ENCODE peak calls at places on chromosomes 12 and 14, in four cellular contexts. G is A549, K is thyroid gland, Y is stomach. X is an unnamed sample. For H3K4me1, the result is how much of the 10 kb centered on the place peaks cover.

GRCh38 chr14:77882098-77882497 is 82.2 kb downstream of the ADCK1 start:
- DNase-seq in Y (no peak), G (no peak), K (peak), X (peak)

GRCh38 chr12:64673490-64674169 is 63.3 kb downstream of the RASSF3 start:
- DNase-seq in K (no peak), Y (no peak), G (no peak), X (no peak)

GRCh38 chr12:128069359-128069997 is 197.5 kb upstream of the TMEM132C start:
- DNase-seq in G (peak), K (peak), Y (no peak), X (no peak)

GRCh38 chr12:39287817-39288216 is 155.1 kb downstream of the KIF21A start:
- DNase-seq in G (no peak), Y (no peak), K (no peak), X (no peak)

GRCh38 chr12:46150735-46151134 is 118.1 kb downstream of the SLC38A1 start:
- DNase-seq in K (no peak), Y (no peak), G (no peak), X (no peak)

GRCh38 chr12:30953257-30953656 is 26.7 kb downstream of the TSPAN11 start:
- DNase-seq in K (no peak), Y (no peak), G (no peak), X (no peak)

GRCh38 chr12:55694651-55695050 is 13.1 kb downstream of the ITGA7 start:
- DNase-seq in G (no peak), Y (no peak), K (no peak), X (no peak)

GRCh38 chr12:20492251-20492728 is 124.0 kb downstream of the PDE3A start:
- DNase-seq in Y (no peak), K (no peak), G (peak), X (no peak)

GRCh38 chr12:124537525-124538193 is 29.8 kb downstream of the NCOR2 start:
- DNase-seq in Y (peak), K (peak), G (no peak), X (no peak)

GRCh38 chr14:99687284-99688209 is 3.4 kb downstream of the CYP46A1 start:
- DNase-seq in Y (no peak), G (no peak), K (no peak), X (no peak)

GRCh38 chr14:99744199-99744872 is 48.9 kb upstream of the EML1 start:
- DNase-seq in Y (no peak), G (no peak), K (no peak), X (no peak)

GRCh38 chr14:33539918-33540357 is 410.9 kb downstream of the EGLN3 start:
- DNase-seq in K (no peak), G (no peak), Y (no peak), X (no peak)

GRCh38 chr12:1246637-1247036 is 255.6 kb downstream of the ERC1 start:
- DNase-seq in K (no peak), G (no peak), Y (no peak), X (no peak)

GRCh38 chr14:78254911-78255431 is 84.8 kb downstream of the NRXN3 start:
- DNase-seq in G (no peak), K (peak), Y (no peak), X (no peak)

GRCh38 chr12:123532808-123533649 is 490 bp downstream of the RILPL1 start:
- DNase-seq in G (peak), K (peak), Y (peak), X (peak)

GRCh38 chr12:85951823-85952222 is 77.7 kb downstream of the NTS start:
- DNase-seq in G (no peak), Y (no peak), K (no peak), X (no peak)

GRCh38 chr12:5783274-5783920 is 161.7 kb downstream of the ANO2 start:
- DNase-seq in K (no peak), G (no peak), Y (no peak), X (no peak)

GRCh38 chr12:64082866-64083268 is 139.2 kb downstream of the KICS2 start:
- DNase-seq in Y (no peak), G (no peak), K (no peak), X (no peak)

GRCh38 chr14:30885840-30886740 is 11.7 kb downstream of the COCH start:
- DNase-seq in G (no peak), K (no peak), Y (no peak), X (no peak)

GRCh38 chr12:113159937-113160336 is 10.4 kb downstream of the CFAP73 start:
- DNase-seq in G (no peak), Y (no peak), K (no peak), X (no peak)

GRCh38 chr12:57755454-57756372 is 810 bp downstream of the MARCHF9 start:
- DNase-seq in G (no peak), K (peak), Y (peak), X (peak)

GRCh38 chr14:105086833-105087307 is 21.6 kb upstream of the GPR132 start:
- DNase-seq in G (peak), Y (peak), K (peak), X (peak)
- TF ChIP-seq POLR2A in G (peak), Y (no peak), K (no peak), X (no peak)

GRCh38 chr12:52953181-52953841 is 4.4 kb downstream of the KRT18 start:
- DNase-seq in G (no peak), K (no peak), Y (no peak), X (no peak)
- TF ChIP-seq CTCF in G (no peak), K (no peak), Y (no peak), X (no peak)

GRCh38 chr14:50229646-50230045 is 1.7 kb downstream of the SOS2 start:
- DNase-seq in G (no peak), K (no peak), Y (no peak), X (no peak)

GRCh38 chr14:50232276-50232642 is 881 bp upstream of the SOS2 start:
- DNase-seq in G (no peak), K (no peak), Y (no peak), X (no peak)

GRCh38 chr14:50233335-50234250 is 2.2 kb upstream of the SOS2 start:
- DNase-seq in G (no peak), K (no peak), Y (no peak), X (no peak)

GRCh38 chr14:50230601-50231474 is 540 bp downstream of the SOS2 start:
- DNase-seq in Y (peak), G (peak), K (peak), X (peak)

DNA sequence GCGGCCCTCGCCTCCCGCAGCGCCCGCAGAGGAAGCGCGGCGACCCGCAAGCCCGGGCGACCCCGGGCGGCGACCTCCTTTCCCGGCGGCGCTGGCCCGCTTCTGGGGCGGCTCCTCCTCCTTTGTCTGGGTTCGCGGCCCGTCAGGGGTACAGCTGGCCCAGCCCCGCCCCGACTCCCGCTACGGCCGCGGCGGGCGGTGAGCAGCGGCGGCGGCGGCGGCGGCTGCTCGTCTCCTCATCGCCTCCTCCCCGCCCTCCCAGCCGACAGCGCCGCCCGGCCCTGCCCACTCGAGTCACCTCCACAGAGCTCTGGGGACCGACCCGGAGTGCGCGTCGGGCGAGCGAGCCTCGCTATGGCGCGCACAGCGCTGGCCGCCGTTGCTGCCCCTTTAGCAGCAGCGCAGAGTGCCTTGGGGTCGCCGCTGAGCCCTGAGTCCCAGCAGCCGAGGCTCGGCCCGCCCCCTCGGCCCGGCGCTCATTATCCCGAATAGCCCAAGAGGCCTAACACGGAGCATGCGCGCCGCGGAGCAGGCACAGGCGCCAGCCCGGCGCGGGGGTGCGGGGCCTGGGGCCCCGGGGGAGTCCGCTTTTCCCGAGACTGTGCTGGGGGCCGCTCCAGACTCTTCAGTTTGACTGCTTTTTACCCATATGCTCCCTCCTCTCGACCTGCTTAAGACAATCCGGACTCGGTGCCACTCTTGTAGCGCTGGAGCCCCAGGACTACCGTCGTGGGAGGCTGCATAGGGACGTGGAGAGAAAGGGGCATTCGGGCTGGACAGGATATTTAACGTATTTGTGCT is at the start of gene SOS2:
- DNase-seq in Y (peak), K (peak), G (peak), X (peak)
- H3K4me1 ChIP-seq in Y (under half), K (under half), G (under half), X (half or more)

GRCh38 chr14:105490318-105490571 is 801 bp upstream of the TEDC1 start:
- DNase-seq in Y (no peak), K (no peak), G (no peak), X (no peak)

GRCh38 chr14:105490572-105491365 is at the start of gene TEDC1:
- DNase-seq in G (peak), Y (peak), K (peak), X (peak)

GRCh38 chr14:105488781-105489606 is 2.1 kb upstream of the TEDC1 start:
- DNase-seq in K (no peak), G (no peak), Y (no peak), X (no peak)

GRCh38 chr14:105487986-105488777 is 1.5 kb downstream of the CRIP1 start:
- DNase-seq in K (no peak), G (no peak), Y (no peak), X (no peak)

DNA sequence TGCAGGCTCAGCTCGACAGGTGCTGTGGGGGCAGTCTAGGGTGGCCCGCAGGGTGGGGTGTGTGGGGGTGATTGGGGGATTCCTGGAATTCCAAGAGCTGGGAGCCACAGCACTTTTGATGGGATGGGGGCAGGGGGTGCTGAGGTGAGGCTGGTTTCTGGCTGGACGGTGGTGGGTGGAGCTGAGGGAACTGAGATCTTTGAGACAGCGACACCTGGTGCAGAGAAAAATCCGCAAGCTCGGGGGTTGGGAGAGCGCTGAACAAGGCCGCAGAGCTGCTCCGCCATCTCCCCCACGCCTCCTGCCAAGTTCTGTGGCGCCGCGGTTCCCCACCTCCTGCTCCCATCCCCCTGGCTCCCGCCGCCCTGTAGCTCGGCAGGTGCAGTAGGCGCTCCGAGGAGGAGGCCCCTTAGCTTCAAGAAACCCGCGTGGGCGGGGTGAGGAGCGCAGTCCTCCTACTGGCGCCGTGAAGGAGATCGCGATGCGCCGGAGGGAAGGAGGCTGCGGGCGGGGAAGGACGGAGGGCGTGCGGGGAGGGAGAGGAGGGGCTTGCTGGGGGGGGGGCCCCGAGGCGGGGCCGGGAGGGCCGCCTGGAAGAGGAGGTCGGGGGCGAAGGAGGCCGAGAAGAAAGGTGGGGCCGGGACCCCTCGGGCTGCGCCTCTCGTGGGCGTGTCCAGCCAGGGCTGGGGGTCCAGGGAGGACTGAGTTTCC is 1.3 kb upstream of the TEDC1 start:
- DNase-seq in Y (peak), G (peak), K (peak), X (peak)
- TF ChIP-seq POLR2A in Y (no peak), G (peak), K (no peak), X (no peak)

GRCh38 chr12:104059963-104060362 is 4.4 kb upstream of the HCFC2 start:
- DNase-seq in G (no peak), Y (no peak), K (no peak), X (no peak)

GRCh38 chr12:104058796-104059195 is 5.5 kb upstream of the HCFC2 start:
- DNase-seq in Y (no peak), G (no peak), K (no peak), X (no peak)

GRCh38 chr12:104055686-104056388 is 5.8 kb upstream of the GLT8D2 start:
- DNase-seq in Y (peak), K (peak), G (no peak), X (no peak)

GRCh38 chr12:104056419-104056972 is 6.5 kb upstream of the GLT8D2 start:
- DNase-seq in Y (no peak), G (no peak), K (no peak), X (no peak)

GRCh38 chr12:104057771-104058197 is 6.5 kb upstream of the HCFC2 start:
- DNase-seq in Y (no peak), G (no peak), K (no peak), X (no peak)
- TF ChIP-seq CTCF in Y (peak), G (peak), K (peak), X (peak)

GRCh38 chr14:89267656-89268055 is 149.4 kb downstream of the FOXN3 start:
- DNase-seq in K (no peak), G (no peak), Y (no peak), X (no peak)
- H3K4me1 ChIP-seq in K (under half), G (under half), Y (under half), X (half or more)

DNA sequence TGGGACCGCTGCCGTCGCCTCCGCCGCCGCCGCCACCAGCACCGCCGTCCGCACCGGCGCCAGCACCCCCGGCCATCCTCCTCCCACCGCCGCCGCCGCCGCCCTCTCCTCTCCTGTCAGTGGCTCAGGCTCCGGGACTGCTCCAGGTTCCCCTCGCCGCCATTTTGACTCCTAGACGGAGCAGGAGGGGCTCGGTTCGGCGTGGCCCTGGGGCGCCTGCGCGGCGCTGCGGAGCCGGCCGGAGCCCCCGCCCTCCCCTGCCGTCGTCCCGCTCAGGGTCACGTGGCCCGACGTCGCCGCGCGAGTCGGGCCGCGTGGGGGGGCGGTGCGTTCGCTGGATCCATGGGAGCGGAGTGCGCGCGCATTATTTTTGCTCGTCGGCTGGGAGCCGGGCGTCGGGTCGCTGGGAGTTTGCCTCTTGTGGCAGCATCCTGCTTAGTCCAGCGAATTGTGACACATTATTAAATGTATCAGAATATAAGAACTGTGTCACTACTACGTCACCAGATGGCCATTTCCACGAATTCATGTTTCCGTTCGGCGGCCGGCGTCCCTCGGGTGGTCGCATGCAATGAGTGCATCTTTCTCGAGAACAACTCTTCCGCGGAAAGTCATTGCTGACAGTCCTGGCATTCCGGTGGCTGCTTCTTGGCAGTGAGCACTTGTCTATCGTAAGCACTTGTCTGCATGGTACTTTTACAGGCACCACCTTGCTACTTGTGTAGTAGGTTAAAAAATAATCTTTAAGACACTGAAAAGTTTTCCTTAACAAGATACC is at the start of gene BTBD7:
- DNase-seq in G (peak), Y (peak), K (peak), X (peak)
- TF ChIP-seq POLR2A in G (peak), Y (no peak), K (no peak), X (no peak)